ENCODE peak calls at places on chromosomes 5 and 9, in ten cellular contexts. B is WERI-Rb-1, W is body of pancreas, Q is pancreas, V is tibial nerve, F is prostate gland, Y is left lung, N is GM23248, J is lower lobe of right lung, I is brain microvascular endothelial cell. U is an unnamed sample. For H3K36me3, the result is how much of the 10 kb centered on the place peaks cover.

GRCh38 chr5:179801304-179802206 is 5.1 kb downstream of the MGAT4B start:
- DNase-seq in V (peak), W (peak), B (no peak), Q (peak), N (no peak), F (peak), Y (peak), I (peak), J (peak), U (no peak)

GRCh38 chr5:44332360-44332971 is 56.8 kb downstream of the FGF10 start:
- DNase-seq in I (peak), B (no peak), Q (no peak), W (no peak), V (no peak), F (no peak), J (no peak), Y (no peak), N (peak), U (no peak)

GRCh38 chr5:142597546-142598337 is 88.1 kb downstream of the FGF1 start:
- DNase-seq in V (no peak), J (no peak), Q (no peak), W (peak), N (peak), F (no peak), Y (no peak), I (peak), B (no peak), U (peak)

GRCh38 chr9:21070171-21070571 is 7.6 kb downstream of the IFNB1 start:
- DNase-seq in Y (no peak), W (peak), B (no peak), V (no peak), Q (no peak), F (peak), I (peak), J (no peak), N (peak), U (peak)

GRCh38 chr9:876425-876824 is 34.9 kb downstream of the DMRT1 start:
- DNase-seq in N (no peak), V (no peak), I (no peak), Y (no peak), J (no peak), Q (no peak), W (no peak), B (no peak), F (no peak), U (no peak)

GRCh38 chr9:78127271-78128225 is 95.9 kb upstream of the GNAQ start:
- DNase-seq in I (no peak), V (no peak), J (no peak), Y (no peak), F (no peak), N (no peak), Q (no peak), W (no peak), B (no peak), U (no peak)

GRCh38 chr5:88861213-88861612 is 21.8 kb downstream of the MEF2C start:
- DNase-seq in F (no peak), Q (no peak), W (no peak), V (no peak), I (no peak), J (no peak), N (no peak), B (no peak), Y (no peak), U (no peak)

GRCh38 chr9:36037580-36038169 is 962 bp downstream of the RECK start:
- DNase-seq in I (no peak), Y (no peak), V (no peak), F (no peak), W (no peak), B (no peak), Q (no peak), J (no peak), N (peak), U (no peak)

GRCh38 chr5:172351240-172351778 is 67.7 kb upstream of the UBTD2 start:
- DNase-seq in Y (no peak), F (no peak), W (peak), V (no peak), I (no peak), B (no peak), J (peak), N (no peak), Q (no peak), U (no peak)

GRCh38 chr9:88477300-88477751 is 57.7 kb upstream of the NXNL2 start:
- DNase-seq in B (no peak), I (peak), Q (no peak), W (no peak), F (no peak), Y (no peak), N (peak), V (no peak), J (no peak), U (peak)

GRCh38 chr9:127520941-127521918 is 69.9 kb downstream of the LRSAM1 start:
- DNase-seq in B (no peak), Q (peak), Y (peak), W (peak), V (no peak), F (no peak), J (no peak), N (peak), I (peak), U (peak)

GRCh38 chr9:90010793-90011192 is 406.0 kb downstream of the GADD45G start:
- DNase-seq in N (no peak), J (no peak), Y (no peak), I (no peak), F (no peak), B (no peak), W (no peak), Q (no peak), V (no peak), U (no peak)
- H3K36me3 ChIP-seq in N (under half), J (under half), Y (under half), I (under half), F (under half), B (under half), W (under half), Q (under half), V (under half), U (under half)

DNA sequence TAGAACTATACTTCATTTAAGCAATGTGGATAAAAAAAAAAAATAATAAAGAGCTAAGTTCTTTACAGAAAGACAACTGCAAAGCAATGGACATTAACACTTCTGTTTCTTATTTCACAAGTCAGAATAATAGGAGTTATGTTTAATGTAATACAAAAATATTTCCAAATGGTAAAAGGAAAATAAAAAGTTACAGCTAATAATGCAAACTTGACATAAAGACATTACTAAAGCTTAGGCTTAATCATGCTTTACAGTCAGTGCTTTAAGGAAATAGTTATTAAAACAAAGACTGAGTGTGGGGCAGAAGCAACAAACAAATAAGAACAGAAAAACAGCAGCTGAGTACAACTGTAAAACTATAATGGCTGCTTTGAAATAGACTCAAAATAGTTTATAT is 56.7 kb downstream of the ZFR start:
- DNase-seq in Q (no peak), V (no peak), Y (no peak), B (no peak), W (no peak), N (peak), J (no peak), F (no peak), I (no peak), U (no peak)
- H3K36me3 ChIP-seq in Q (under half), V (under half), Y (under half), B (half or more), W (under half), N (half or more), J (half or more), F (under half), I (under half), U (half or more)

GRCh38 chr5:30725053-30725452 is 468.4 kb upstream of the CDH6 start:
- DNase-seq in F (no peak), J (no peak), I (no peak), W (no peak), B (no peak), N (no peak), Y (no peak), V (no peak), Q (no peak), U (no peak)
- H3K36me3 ChIP-seq in F (under half), J (under half), I (under half), W (under half), B (under half), N (under half), Y (under half), V (under half), Q (under half), U (under half)

DNA sequence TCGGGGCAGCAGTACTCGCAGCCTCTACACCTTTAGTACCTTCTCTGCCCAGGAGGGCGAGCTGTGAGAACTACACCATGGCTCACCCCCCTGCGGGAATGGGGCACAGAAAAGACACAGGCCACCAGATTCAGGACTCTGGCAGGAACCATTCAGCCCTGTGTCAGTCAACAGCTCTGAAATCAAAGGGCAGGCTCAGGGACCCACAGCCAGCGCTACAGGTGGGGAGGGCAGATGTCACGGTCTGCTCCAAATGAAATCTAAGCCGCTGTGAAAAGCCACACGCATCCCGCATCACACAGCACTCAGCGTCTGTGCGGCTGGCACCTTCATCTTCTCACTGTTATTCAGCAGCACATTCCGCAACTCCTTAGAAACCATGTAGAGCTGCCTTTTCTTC is 27.9 kb downstream of the NSUN2 start:
- DNase-seq in W (no peak), Y (no peak), V (no peak), B (no peak), J (no peak), I (no peak), N (no peak), F (no peak), Q (no peak), U (no peak)
- H3K36me3 ChIP-seq in W (under half), Y (under half), V (under half), B (half or more), J (half or more), I (half or more), N (half or more), F (under half), Q (under half), U (half or more)

GRCh38 chr5:151632941-151633340 is 41.8 kb upstream of the FAT2 start:
- DNase-seq in B (no peak), J (no peak), N (no peak), Y (no peak), W (no peak), Q (no peak), V (no peak), F (no peak), I (no peak), U (no peak)
- H3K36me3 ChIP-seq in B (under half), J (under half), N (under half), Y (under half), W (under half), Q (under half), V (under half), F (under half), I (under half), U (under half)

GRCh38 chr9:137758067-137758466 is 119.5 kb upstream of the CACNA1B start:
- DNase-seq in I (no peak), B (no peak), Y (no peak), W (no peak), V (no peak), F (no peak), N (no peak), J (no peak), Q (no peak), U (no peak)

GRCh38 chr9:137756045-137756744 is 121.4 kb upstream of the CACNA1B start:
- DNase-seq in Y (no peak), V (no peak), B (no peak), I (no peak), Q (no peak), W (no peak), N (no peak), J (no peak), F (no peak), U (no peak)

GRCh38 chr9:137757139-137757538 is 120.4 kb upstream of the CACNA1B start:
- DNase-seq in Q (no peak), B (no peak), W (peak), F (peak), I (no peak), Y (no peak), V (no peak), N (no peak), J (no peak), U (no peak)

GRCh38 chr9:137759117-137759516 is 118.5 kb upstream of the CACNA1B start:
- DNase-seq in J (no peak), B (no peak), N (no peak), Q (no peak), V (no peak), Y (no peak), F (no peak), W (no peak), I (no peak), U (no peak)

DNA sequence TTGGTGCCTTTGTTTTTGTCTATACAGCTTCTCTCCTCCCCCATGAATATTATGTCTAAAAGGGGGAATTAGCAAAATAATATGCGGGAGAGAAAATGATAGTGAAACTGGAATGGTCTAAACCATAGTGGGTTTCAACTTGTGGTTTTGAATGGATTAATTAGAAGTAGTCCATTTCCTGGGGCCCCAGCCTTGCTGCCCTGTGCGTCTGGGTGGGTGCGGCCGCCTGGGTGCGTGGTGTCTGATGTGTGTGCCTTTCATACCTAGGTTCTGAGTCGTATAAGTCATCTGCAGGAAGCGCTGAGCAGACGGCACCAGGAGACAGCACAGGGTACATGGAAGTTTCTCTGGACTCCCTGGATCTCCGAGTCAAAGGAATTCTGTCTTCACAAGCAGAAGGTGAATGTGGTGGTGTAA is 120.0 kb upstream of the CACNA1B start:
- DNase-seq in B (no peak), N (peak), F (no peak), I (peak), Y (no peak), W (no peak), V (no peak), Q (no peak), J (no peak), U (peak)
- H3K36me3 ChIP-seq in B (half or more), N (under half), F (under half), I (under half), Y (under half), W (under half), V (under half), Q (under half), J (half or more), U (under half)

DNA sequence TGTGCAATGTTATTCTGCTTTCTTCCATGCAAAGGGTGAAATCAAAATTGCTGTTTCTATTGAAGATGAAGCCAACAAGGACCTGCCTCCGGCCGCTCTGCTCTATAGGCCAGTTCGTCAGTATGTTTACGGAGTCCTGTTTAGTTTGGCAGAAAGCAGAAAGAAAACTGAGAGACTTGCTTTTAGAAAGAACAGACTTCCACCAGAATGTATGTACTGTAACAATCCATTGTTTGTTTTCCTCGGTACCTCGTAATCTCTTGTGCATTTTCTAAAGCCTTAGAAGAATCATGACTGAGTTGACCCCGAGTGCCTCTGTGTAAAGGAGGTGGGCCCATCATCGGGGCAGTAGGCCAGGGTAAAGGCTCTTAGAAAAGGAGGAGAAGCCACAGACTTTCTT is 44.3 kb upstream of the PHF2 start:
- DNase-seq in I (no peak), W (no peak), J (no peak), V (no peak), N (no peak), B (no peak), F (no peak), Q (no peak), Y (no peak), U (no peak)
- H3K36me3 ChIP-seq in I (under half), W (under half), J (half or more), V (under half), N (half or more), B (under half), F (under half), Q (under half), Y (under half), U (under half)